ENCODE peak calls at places on chromosomes 13 and 19, in nine cellular contexts. One of them, this sample, is unnamed. For H3K4me1, the result is how much of the 10 kb centered on the place peaks cover.

GRCh38 chr13:114011226-114011625 is 37.4 kb upstream of the C13orf46 start:
- DNase-seq in A673: no peak
- DNase-seq in right atrium auricular region: no peak
- DNase-seq in A549: no peak
- DNase-seq in prostate gland: no peak
- DNase-seq in thoracic aorta: no peak
- DNase-seq in left ventricle myocardium inferior: no peak
- DNase-seq in IMR-90: no peak
- DNase-seq in CD8-positive, alpha-beta T cell: no peak
- DNase-seq in this sample: no peak

GRCh38 chr13:69948016-69948415 is 159.6 kb upstream of the ATXN8OS start:
- DNase-seq in right atrium auricular region: no peak
- DNase-seq in A673: no peak
- DNase-seq in A549: no peak
- DNase-seq in thoracic aorta: no peak
- DNase-seq in prostate gland: no peak
- DNase-seq in left ventricle myocardium inferior: no peak
- DNase-seq in CD8-positive, alpha-beta T cell: no peak
- DNase-seq in IMR-90: no peak
- DNase-seq in this sample: no peak

GRCh38 chr13:43546821-43547220 is 240.0 kb downstream of the ENOX1 start:
- DNase-seq in A549: no peak
- DNase-seq in thoracic aorta: no peak
- DNase-seq in CD8-positive, alpha-beta T cell: no peak
- DNase-seq in right atrium auricular region: no peak
- DNase-seq in prostate gland: no peak
- DNase-seq in A673: no peak
- DNase-seq in IMR-90: no peak
- DNase-seq in left ventricle myocardium inferior: no peak
- DNase-seq in this sample: no peak

GRCh38 chr19:51469162-51469561 is 9.2 kb upstream of the CEACAM18 start:
- DNase-seq in A549: no peak
- DNase-seq in IMR-90: no peak
- DNase-seq in thoracic aorta: no peak
- DNase-seq in right atrium auricular region: no peak
- DNase-seq in left ventricle myocardium inferior: no peak
- DNase-seq in CD8-positive, alpha-beta T cell: no peak
- DNase-seq in A673: no peak
- DNase-seq in prostate gland: no peak
- DNase-seq in this sample: no peak

GRCh38 chr13:84973661-84974060 is 825.6 kb downstream of the SLITRK6 start:
- DNase-seq in CD8-positive, alpha-beta T cell: no peak
- DNase-seq in A673: no peak
- DNase-seq in left ventricle myocardium inferior: no peak
- DNase-seq in prostate gland: no peak
- DNase-seq in thoracic aorta: no peak
- DNase-seq in IMR-90: no peak
- DNase-seq in A549: no peak
- DNase-seq in right atrium auricular region: no peak
- DNase-seq in this sample: no peak

GRCh38 chr13:24002206-24002815 is 105.0 kb upstream of the C1QTNF9B start:
- DNase-seq in IMR-90: no peak
- DNase-seq in right atrium auricular region: no peak
- DNase-seq in A673: no peak
- DNase-seq in left ventricle myocardium inferior: no peak
- DNase-seq in prostate gland: no peak
- DNase-seq in thoracic aorta: no peak
- DNase-seq in CD8-positive, alpha-beta T cell: no peak
- DNase-seq in A549: no peak
- DNase-seq in this sample: no peak

GRCh38 chr19:15195381-15195964 is 5.3 kb downstream of the NOTCH3 start:
- DNase-seq in A673: peak
- DNase-seq in thoracic aorta: peak
- DNase-seq in A549: peak
- DNase-seq in right atrium auricular region: no peak
- DNase-seq in prostate gland: peak
- DNase-seq in left ventricle myocardium inferior: peak
- DNase-seq in IMR-90: peak
- DNase-seq in CD8-positive, alpha-beta T cell: no peak
- DNase-seq in this sample: no peak

GRCh38 chr13:97976551-97977375 is 23.3 kb downstream of the IPO5 start:
- DNase-seq in prostate gland: no peak
- DNase-seq in A673: peak
- DNase-seq in right atrium auricular region: no peak
- DNase-seq in left ventricle myocardium inferior: no peak
- DNase-seq in A549: no peak
- DNase-seq in IMR-90: no peak
- DNase-seq in thoracic aorta: peak
- DNase-seq in CD8-positive, alpha-beta T cell: peak
- DNase-seq in this sample: no peak

GRCh38 chr13:101892296-101892695 is 439.8 kb downstream of the ITGBL1 start:
- DNase-seq in left ventricle myocardium inferior: no peak
- DNase-seq in A549: no peak
- DNase-seq in prostate gland: no peak
- DNase-seq in IMR-90: no peak
- DNase-seq in thoracic aorta: no peak
- DNase-seq in A673: peak
- DNase-seq in right atrium auricular region: no peak
- DNase-seq in CD8-positive, alpha-beta T cell: no peak
- DNase-seq in this sample: no peak

GRCh38 chr13:24279267-24279666 is 30.1 kb upstream of the C1QTNF9 start:
- DNase-seq in CD8-positive, alpha-beta T cell: no peak
- DNase-seq in A673: peak
- DNase-seq in right atrium auricular region: peak
- DNase-seq in thoracic aorta: no peak
- DNase-seq in prostate gland: no peak
- DNase-seq in A549: no peak
- DNase-seq in IMR-90: no peak
- DNase-seq in left ventricle myocardium inferior: no peak
- DNase-seq in this sample: no peak

GRCh38 chr13:59877933-59878332 is 285.8 kb downstream of the DIAPH3 start:
- DNase-seq in left ventricle myocardium inferior: no peak
- DNase-seq in prostate gland: no peak
- DNase-seq in CD8-positive, alpha-beta T cell: no peak
- DNase-seq in right atrium auricular region: no peak
- DNase-seq in IMR-90: peak
- DNase-seq in thoracic aorta: no peak
- DNase-seq in A549: no peak
- DNase-seq in A673: no peak
- DNase-seq in this sample: no peak

GRCh38 chr13:110108348-110109139 is 198.4 kb downstream of the COL4A1 start:
- DNase-seq in prostate gland: peak
- DNase-seq in A549: peak
- DNase-seq in CD8-positive, alpha-beta T cell: no peak
- DNase-seq in thoracic aorta: peak
- DNase-seq in A673: peak
- DNase-seq in left ventricle myocardium inferior: peak
- DNase-seq in right atrium auricular region: peak
- DNase-seq in IMR-90: peak
- DNase-seq in this sample: peak

GRCh38 chr13:46355906-46356305 is 31.1 kb downstream of the RUBCNL start:
- DNase-seq in CD8-positive, alpha-beta T cell: no peak
- DNase-seq in left ventricle myocardium inferior: no peak
- DNase-seq in thoracic aorta: no peak
- DNase-seq in A673: no peak
- DNase-seq in A549: no peak
- DNase-seq in right atrium auricular region: no peak
- DNase-seq in prostate gland: no peak
- DNase-seq in IMR-90: no peak
- DNase-seq in this sample: no peak

GRCh38 chr19:28577199-28577598 is 635.8 kb downstream of the UQCRFS1 start:
- DNase-seq in CD8-positive, alpha-beta T cell: no peak
- DNase-seq in thoracic aorta: no peak
- DNase-seq in prostate gland: no peak
- DNase-seq in A549: no peak
- DNase-seq in IMR-90: no peak
- DNase-seq in right atrium auricular region: no peak
- DNase-seq in A673: no peak
- DNase-seq in left ventricle myocardium inferior: no peak
- DNase-seq in this sample: no peak

GRCh38 chr13:79457948-79458347 is 23.0 kb upstream of the NDFIP2 start:
- DNase-seq in prostate gland: no peak
- DNase-seq in CD8-positive, alpha-beta T cell: no peak
- DNase-seq in thoracic aorta: no peak
- DNase-seq in IMR-90: peak
- DNase-seq in right atrium auricular region: no peak
- DNase-seq in A549: no peak
- DNase-seq in left ventricle myocardium inferior: no peak
- DNase-seq in A673: no peak
- DNase-seq in this sample: no peak

GRCh38 chr13:110541526-110541920 is 20.0 kb downstream of the RAB20 start:
- DNase-seq in right atrium auricular region: no peak
- DNase-seq in left ventricle myocardium inferior: no peak
- DNase-seq in IMR-90: peak
- DNase-seq in A673: no peak
- DNase-seq in prostate gland: no peak
- DNase-seq in thoracic aorta: no peak
- DNase-seq in A549: no peak
- DNase-seq in CD8-positive, alpha-beta T cell: no peak
- DNase-seq in this sample: no peak

GRCh38 chr13:53242015-53242414 is 213.4 kb downstream of the OLFM4 start:
- DNase-seq in CD8-positive, alpha-beta T cell: no peak
- DNase-seq in A673: no peak
- DNase-seq in left ventricle myocardium inferior: no peak
- DNase-seq in A549: no peak
- DNase-seq in right atrium auricular region: no peak
- DNase-seq in IMR-90: no peak
- DNase-seq in thoracic aorta: no peak
- DNase-seq in prostate gland: no peak
- DNase-seq in this sample: no peak

GRCh38 chr13:30880756-30881155 is 25.3 kb upstream of the MEDAG start:
- DNase-seq in left ventricle myocardium inferior: no peak
- DNase-seq in thoracic aorta: no peak
- DNase-seq in CD8-positive, alpha-beta T cell: no peak
- DNase-seq in prostate gland: no peak
- DNase-seq in A549: peak
- DNase-seq in A673: no peak
- DNase-seq in IMR-90: peak
- DNase-seq in right atrium auricular region: no peak
- DNase-seq in this sample: peak

GRCh38 chr13:91154553-91154952 is 192.9 kb upstream of the MIR17HG start:
- DNase-seq in A673: no peak
- DNase-seq in CD8-positive, alpha-beta T cell: no peak
- DNase-seq in thoracic aorta: no peak
- DNase-seq in A549: no peak
- DNase-seq in right atrium auricular region: no peak
- DNase-seq in prostate gland: no peak
- DNase-seq in IMR-90: no peak
- DNase-seq in left ventricle myocardium inferior: no peak
- DNase-seq in this sample: no peak

GRCh38 chr19:33818426-33818825 is 21.8 kb downstream of the KCTD15 start:
- DNase-seq in A673: no peak
- DNase-seq in prostate gland: no peak
- DNase-seq in A549: no peak
- DNase-seq in IMR-90: no peak
- DNase-seq in CD8-positive, alpha-beta T cell: no peak
- DNase-seq in left ventricle myocardium inferior: no peak
- DNase-seq in right atrium auricular region: no peak
- DNase-seq in thoracic aorta: no peak
- DNase-seq in this sample: no peak
- TF ChIP-seq CTCF in A673: no peak
- TF ChIP-seq CTCF in prostate gland: no peak
- TF ChIP-seq CTCF in A549: no peak
- TF ChIP-seq CTCF in IMR-90: no peak
- TF ChIP-seq CTCF in CD8-positive, alpha-beta T cell: no peak
- TF ChIP-seq CTCF in left ventricle myocardium inferior: no peak
- TF ChIP-seq CTCF in right atrium auricular region: no peak
- TF ChIP-seq CTCF in thoracic aorta: no peak
- TF ChIP-seq CTCF in this sample: no peak

DNA sequence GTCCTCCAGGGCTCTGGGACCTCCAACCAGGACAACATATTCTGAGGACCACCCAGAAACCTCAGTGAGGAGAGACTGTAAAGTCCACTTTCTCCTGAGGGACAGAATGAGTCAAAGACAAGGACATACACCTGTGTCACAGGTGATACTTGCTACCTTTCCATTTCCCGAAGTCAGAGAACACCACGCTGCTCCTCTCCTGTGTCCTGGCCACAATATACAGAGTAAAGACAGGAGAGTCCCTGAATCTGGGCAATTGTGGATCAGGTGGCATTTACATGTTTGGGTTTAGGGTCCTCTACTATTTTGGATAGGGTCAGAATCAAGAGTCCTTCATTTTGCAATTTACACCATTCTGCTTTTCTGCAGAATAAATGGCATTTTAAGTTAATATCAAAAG is 4.9 kb downstream of the MED26 start:
- DNase-seq in A673: no peak
- DNase-seq in CD8-positive, alpha-beta T cell: no peak
- DNase-seq in right atrium auricular region: no peak
- DNase-seq in A549: no peak
- DNase-seq in thoracic aorta: no peak
- DNase-seq in IMR-90: no peak
- DNase-seq in left ventricle myocardium inferior: no peak
- DNase-seq in prostate gland: no peak
- DNase-seq in this sample: no peak
- H3K4me1 ChIP-seq in A673: under half
- H3K4me1 ChIP-seq in CD8-positive, alpha-beta T cell: under half
- H3K4me1 ChIP-seq in right atrium auricular region: half or more
- H3K4me1 ChIP-seq in A549: under half
- H3K4me1 ChIP-seq in thoracic aorta: under half
- H3K4me1 ChIP-seq in IMR-90: under half
- H3K4me1 ChIP-seq in left ventricle myocardium inferior: half or more
- H3K4me1 ChIP-seq in prostate gland: under half
- H3K4me1 ChIP-seq in this sample: half or more

DNA sequence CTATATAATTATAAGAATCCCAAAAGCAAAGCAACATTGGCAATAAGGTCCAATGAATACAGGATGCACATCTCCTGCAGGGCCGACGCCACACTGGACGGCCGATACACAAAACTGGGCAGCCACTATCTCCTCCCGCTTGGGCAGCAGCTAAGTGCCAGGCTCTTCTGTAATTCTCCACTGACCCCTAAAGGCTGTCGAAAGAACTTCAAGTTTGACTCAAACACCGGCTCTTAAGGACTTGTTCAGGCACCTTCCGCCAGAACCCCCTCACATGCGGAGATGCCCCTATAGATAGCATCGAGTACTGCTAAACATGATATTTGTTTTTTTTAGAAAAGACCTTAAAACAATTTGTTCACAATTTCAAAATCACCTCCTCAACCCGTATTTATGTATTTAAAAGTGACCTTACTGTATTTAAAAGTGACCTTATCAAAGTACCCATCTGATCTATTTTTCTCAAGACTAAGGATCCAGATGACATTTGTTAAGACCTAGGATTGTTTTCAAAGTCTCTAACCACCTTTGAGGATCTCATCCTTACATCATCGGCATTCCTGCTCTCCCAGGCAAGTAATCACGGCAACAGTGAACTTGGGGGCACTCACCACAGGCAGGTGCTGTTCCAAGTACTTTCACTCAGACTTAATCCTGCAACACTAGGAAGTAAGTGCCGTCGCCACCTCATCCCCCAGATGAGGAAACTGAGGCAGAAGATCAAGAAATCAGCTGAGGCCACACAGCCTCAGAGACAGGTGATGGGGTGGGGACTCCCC is 77.8 kb downstream of the TUBGCP3 start:
- DNase-seq in A673: peak
- DNase-seq in IMR-90: peak
- DNase-seq in prostate gland: peak
- DNase-seq in A549: peak
- DNase-seq in CD8-positive, alpha-beta T cell: no peak
- DNase-seq in right atrium auricular region: no peak
- DNase-seq in thoracic aorta: no peak
- DNase-seq in left ventricle myocardium inferior: no peak
- DNase-seq in this sample: no peak
- TF ChIP-seq CTCF in A673: peak
- TF ChIP-seq CTCF in IMR-90: peak
- TF ChIP-seq CTCF in prostate gland: peak
- TF ChIP-seq CTCF in A549: peak
- TF ChIP-seq CTCF in CD8-positive, alpha-beta T cell: no peak
- TF ChIP-seq CTCF in right atrium auricular region: no peak
- TF ChIP-seq CTCF in thoracic aorta: peak
- TF ChIP-seq CTCF in left ventricle myocardium inferior: peak
- TF ChIP-seq CTCF in this sample: no peak

GRCh38 chr19:32330149-32330548 is 15.3 kb upstream of the ZNF507 start:
- DNase-seq in thoracic aorta: no peak
- DNase-seq in right atrium auricular region: no peak
- DNase-seq in IMR-90: no peak
- DNase-seq in prostate gland: no peak
- DNase-seq in left ventricle myocardium inferior: no peak
- DNase-seq in A673: peak
- DNase-seq in CD8-positive, alpha-beta T cell: no peak
- DNase-seq in A549: no peak
- DNase-seq in this sample: no peak
- H3K4me1 ChIP-seq in thoracic aorta: under half
- H3K4me1 ChIP-seq in right atrium auricular region: under half
- H3K4me1 ChIP-seq in IMR-90: under half
- H3K4me1 ChIP-seq in prostate gland: under half
- H3K4me1 ChIP-seq in left ventricle myocardium inferior: under half
- H3K4me1 ChIP-seq in A673: under half
- H3K4me1 ChIP-seq in CD8-positive, alpha-beta T cell: under half
- H3K4me1 ChIP-seq in A549: under half
- H3K4me1 ChIP-seq in this sample: under half